ENCODE peak calls at places on chromosomes 3 and 15, in six cellular contexts. Y is GM23338; V is CD8-positive, alpha-beta T cell; B is lung; O is transverse colon; M is HCT116. L is an unnamed sample.
A peak's percentile ranks its signal among the peaks of the same experiment; 100 is the strongest.

GRCh38 chr15:66760968-66761722 is 59.1 kb downstream of the SMAD6 start:
- DNase-seq in Y (no peak), V (no peak), B (no peak), O (no peak), M (no peak), L (peak; percentile 85)

GRCh38 chr15:72222433-72222832 is 8.6 kb downstream of the PKM start:
- DNase-seq in Y (no peak), V (no peak), B (no peak), O (peak; percentile 43), M (no peak), L (no peak)

GRCh38 chr3:113791381-113791780 is 44.5 kb downstream of the ATP6V1A start:
- DNase-seq in Y (no peak), V (no peak), B (no peak), O (no peak), M (no peak), L (no peak)

GRCh38 chr3:5613580-5613979 is 426.1 kb downstream of the EDEM1 start:
- DNase-seq in Y (no peak), V (no peak), B (no peak), O (no peak), M (no peak), L (no peak)

GRCh38 chr3:157953565-157953964 is 152.7 kb downstream of the SHOX2 start:
- DNase-seq in Y (no peak), V (no peak), B (no peak), O (no peak), M (no peak), L (no peak)

GRCh38 chr15:79923068-79923514 is 26.3 kb upstream of the MTHFS start:
- DNase-seq in Y (peak; percentile 77), V (peak; percentile 73), B (peak; percentile 73), O (peak; percentile 81), M (no peak), L (no peak)

GRCh38 chr3:10198761-10199688 is 34.3 kb downstream of the IRAK2 start:
- DNase-seq in Y (no peak), V (peak; percentile 73), B (peak; percentile 37), O (peak; percentile 72), M (no peak), L (no peak)

GRCh38 chr3:194050782-194051320 is 85.1 kb upstream of the HES1 start:
- DNase-seq in Y (no peak), V (no peak), B (no peak), O (no peak), M (no peak), L (no peak)

GRCh38 chr3:189728915-189729314 is 97.7 kb downstream of the TP63 start:
- DNase-seq in Y (no peak), V (no peak), B (no peak), O (no peak), M (no peak), L (no peak)

GRCh38 chr3:157501863-157502262 is 1.4 kb downstream of the VEPH1 start:
- DNase-seq in Y (peak; percentile 76), V (no peak), B (no peak), O (no peak), M (no peak), L (no peak)

GRCh38 chr3:118863731-118864322 is 170.8 kb downstream of the IGSF11 start:
- DNase-seq in Y (peak; percentile 75), V (no peak), B (no peak), O (no peak), M (peak; percentile 24), L (no peak)

GRCh38 chr3:160163259-160163878 is 61.9 kb upstream of the C3orf80 start:
- DNase-seq in Y (no peak), V (no peak), B (no peak), O (no peak), M (peak; percentile 23), L (no peak)

GRCh38 chr15:51380999-51381806 is 39.7 kb downstream of the GLDN start:
- DNase-seq in Y (peak; percentile 86), V (no peak), B (peak; percentile 54), O (peak; percentile 46), M (peak; percentile 61), L (peak; percentile 69)

GRCh38 chr3:152284906-152285305 is 16.2 kb downstream of the MBNL1 start:
- DNase-seq in Y (no peak), V (no peak), B (no peak), O (no peak), M (no peak), L (no peak)

GRCh38 chr3:108125550-108126071 is 34.8 kb upstream of the CD47 start:
- DNase-seq in Y (no peak), V (peak; percentile 75), B (no peak), O (peak; percentile 53), M (no peak), L (no peak)

GRCh38 chr3:157785071-157785826 is 282.0 kb upstream of the VEPH1 start:
- DNase-seq in Y (peak; percentile 8), V (no peak), B (no peak), O (no peak), M (peak; percentile 80), L (peak; percentile 84)

GRCh38 chr15:100202309-100202943 is 139.3 kb downstream of the ADAMTS17 start:
- DNase-seq in Y (no peak), V (no peak), B (no peak), O (no peak), M (no peak), L (no peak)

GRCh38 chr3:28994161-28994905 is 286.5 kb upstream of the RBMS3 start:
- DNase-seq in Y (no peak), V (no peak), B (no peak), O (no peak), M (no peak), L (no peak)

GRCh38 chr15:78308422-78309021 is 9.1 kb upstream of the SKIC8 start:
- DNase-seq in Y (peak; percentile 94), V (no peak), B (peak; percentile 59), O (peak; percentile 81), M (peak; percentile 54), L (peak; percentile 50)

GRCh38 chr3:117439812-117440211 is 730.2 kb downstream of the TUSC7 start:
- DNase-seq in Y (peak; percentile 76), V (no peak), B (no peak), O (no peak), M (no peak), L (peak; percentile 1)

GRCh38 chr3:132870596-132870995 is 148.4 kb upstream of the NPHP3 start:
- DNase-seq in Y (no peak), V (no peak), B (no peak), O (no peak), M (no peak), L (no peak)

GRCh38 chr3:30756218-30756617 is 138.2 kb downstream of the GADL1 start:
- DNase-seq in Y (no peak), V (no peak), B (no peak), O (no peak), M (no peak), L (no peak)
- H3K27ac ChIP-seq in Y (no peak overlapping the region), V (no peak overlapping the region), B (no peak overlapping the region), O (no peak overlapping the region), M (no peak overlapping the region), L (no peak overlapping the region)

DNA sequence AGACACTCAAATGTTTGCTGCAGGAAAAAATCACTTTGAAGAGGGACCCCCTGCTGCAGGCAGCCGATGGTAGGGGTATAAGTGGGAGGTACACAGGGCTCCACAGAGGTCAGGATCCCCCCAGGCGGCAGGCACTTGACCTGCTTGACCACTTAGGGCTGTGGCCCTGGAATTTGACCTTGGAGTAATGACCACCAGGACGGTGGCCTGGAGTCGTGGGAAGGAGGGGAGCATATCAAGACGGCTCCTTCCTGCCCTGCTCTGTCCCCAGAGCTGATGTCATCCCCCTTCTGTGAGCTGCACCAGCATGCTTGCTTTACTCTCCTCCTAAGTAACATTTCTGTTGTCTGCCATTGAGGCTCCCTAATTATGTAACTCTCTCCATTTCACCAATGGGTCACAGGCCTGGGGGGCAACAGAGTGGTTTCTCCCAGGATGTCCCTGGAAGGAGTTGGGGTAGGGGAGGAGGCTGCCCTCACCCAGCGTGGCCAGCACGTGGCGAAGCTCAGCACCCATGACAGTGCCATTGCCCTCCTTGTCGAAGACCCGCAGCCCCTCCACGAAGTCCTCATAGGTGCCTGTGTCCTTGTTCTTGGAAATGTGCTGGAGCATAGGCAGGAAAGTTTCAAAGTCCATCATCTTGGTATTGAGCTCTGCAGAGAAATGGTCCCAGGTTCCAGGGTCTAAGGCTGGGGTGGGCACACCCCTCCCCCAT is 4.1 kb downstream of the MYL3 start:
- DNase-seq in Y (no peak), V (no peak), B (no peak), O (no peak), M (no peak), L (no peak)
- H3K4me3 ChIP-seq in Y (no peak overlapping the region), V (no peak overlapping the region), B (no peak overlapping the region), O (no peak overlapping the region), M (no peak overlapping the region), L (no peak overlapping the region)

GRCh38 chr15:40296561-40297230 is 11.0 kb downstream of the PLCB2 start:
- DNase-seq in Y (no peak), V (no peak), B (no peak), O (no peak), M (no peak), L (no peak)

GRCh38 chr15:40298216-40298935 is 9.4 kb downstream of the PLCB2 start:
- DNase-seq in Y (no peak), V (no peak), B (no peak), O (no peak), M (no peak), L (no peak)

GRCh38 chr15:40295870-40296560 is 11.7 kb downstream of the PLCB2 start:
- DNase-seq in Y (no peak), V (no peak), B (no peak), O (no peak), M (no peak), L (no peak)

GRCh38 chr15:40295297-40295696 is 12.4 kb upstream of the ANKRD63 start:
- DNase-seq in Y (no peak), V (no peak), B (no peak), O (no peak), M (no peak), L (no peak)

DNA sequence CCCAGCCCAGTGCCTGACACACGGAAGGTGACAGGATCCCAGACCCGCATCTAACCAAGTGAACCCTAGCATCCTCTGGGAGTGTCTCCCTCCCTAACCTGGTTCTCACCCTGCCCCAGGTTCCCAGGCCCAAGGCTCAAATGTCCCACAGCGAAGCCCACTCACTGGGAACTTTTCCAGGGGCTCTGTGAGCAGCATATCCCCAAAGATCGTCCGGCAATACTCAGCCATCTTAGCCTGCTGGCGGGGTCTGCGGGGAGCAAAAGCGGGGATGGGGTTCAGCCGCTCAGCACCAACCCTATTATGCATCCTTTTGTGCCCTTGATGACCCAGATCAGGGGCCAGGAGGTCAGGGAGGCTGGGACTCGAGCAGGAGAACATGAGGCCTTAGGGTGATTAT is 10.4 kb downstream of the PLCB2 start:
- DNase-seq in Y (no peak), V (no peak), B (no peak), O (no peak), M (no peak), L (no peak)
- H3K36me3 ChIP-seq in Y (no peaks in the 10 kb centered on the region), V (peaks cover 22% of the 10 kb centered on the region), B (peaks cover 3% of the 10 kb centered on the region), O (no peaks in the 10 kb centered on the region), M (no peaks in the 10 kb centered on the region), L (peaks cover 98% of the 10 kb centered on the region)

DNA sequence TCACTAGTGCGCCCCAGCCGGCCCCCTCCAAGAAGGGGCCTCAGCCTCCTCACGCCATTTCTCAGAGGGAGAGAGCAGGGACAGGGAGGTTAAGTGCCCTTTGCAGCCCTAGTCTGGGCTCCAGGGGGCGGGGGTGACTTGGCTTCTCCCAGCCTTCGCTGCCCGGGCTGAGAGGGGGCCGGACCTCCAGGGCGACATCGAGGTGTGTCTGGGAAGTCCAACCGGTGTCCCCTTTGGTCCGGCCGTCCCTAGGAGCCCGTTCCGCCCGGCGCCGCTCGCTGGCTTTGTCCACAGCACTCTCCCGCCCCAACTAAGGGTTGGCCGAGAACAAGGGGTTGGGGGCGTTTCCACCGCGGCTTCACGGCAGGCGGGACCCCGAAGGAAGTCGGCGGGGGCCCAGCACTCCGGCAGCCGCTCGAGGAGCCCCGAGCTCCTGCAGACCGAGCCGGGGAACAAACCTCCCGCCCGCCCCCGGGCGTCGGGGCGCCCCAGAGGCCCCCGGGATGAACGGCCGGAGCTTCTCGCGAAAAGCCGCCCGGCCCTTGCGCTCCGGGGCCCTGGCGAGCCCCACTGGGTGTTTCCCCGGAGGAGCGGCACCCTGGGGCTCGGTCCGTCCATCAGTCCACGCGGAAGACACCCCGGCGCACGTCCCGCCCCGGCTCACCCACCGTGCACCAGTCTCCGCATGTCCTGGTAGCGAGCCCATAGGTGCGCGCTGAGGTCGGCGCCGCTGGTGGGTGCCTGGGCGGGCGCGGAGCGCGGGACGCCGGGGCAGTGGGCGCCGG is 627 bp downstream of the NT5DC2 start:
- DNase-seq in Y (peak; percentile 70), V (peak; percentile 57), B (no peak), O (peak; percentile 40), M (no peak), L (peak; percentile 42)
- H3K27ac ChIP-seq in Y (no peak overlapping the region), V (no peak overlapping the region), B (peak overlapping the region; percentile 30), O (peak overlapping the region; percentile 43), M (peak overlapping the region; percentile 91), L (no peak overlapping the region)

L was measured in SJSA1.